ENCODE peak calls at places on chromosomes 16 and 17, in ten cellular contexts. A is progenitor cell of endocrine pancreas; G is lower leg skin; W is prostate gland; X is WTC11; H is mucosa of gallbladder; P is hypothalamus; K is effector memory CD4-positive, alpha-beta T cell; S is nephron progenitor cell; E is left ventricle myocardium inferior. L is an unnamed sample.

GRCh38 chr17:50209472-50210248 is 8.2 kb upstream of the COL1A1 start:
- DNase-seq in A (no peak), G (peak; percentile 81), W (no peak), X (peak; percentile 67), H (peak; percentile 88), P (no peak), K (no peak), S (peak; percentile 80), E (peak; percentile 90), L (peak; percentile 98)

GRCh38 chr16:13779676-13780075 is 140.3 kb upstream of the ERCC4 start:
- DNase-seq in A (no peak), G (no peak), W (no peak), X (no peak), H (no peak), P (no peak), K (no peak), S (no peak), E (no peak), L (no peak)

GRCh38 chr16:69839240-69839688 is 77.1 kb downstream of the WWP2 start:
- DNase-seq in A (no peak), G (no peak), W (no peak), X (no peak), H (no peak), P (peak; percentile 33), K (no peak), S (no peak), E (no peak), L (no peak)

GRCh38 chr16:71351558-71351901 is 7.0 kb upstream of the CALB2 start:
- DNase-seq in A (no peak), G (no peak), W (no peak), X (no peak), H (no peak), P (no peak), K (no peak), S (no peak), E (no peak), L (peak; percentile 60)

GRCh38 chr17:71849783-71850768 is 270.7 kb upstream of the SOX9 start:
- DNase-seq in A (no peak), G (no peak), W (no peak), X (no peak), H (no peak), P (no peak), K (no peak), S (no peak), E (no peak), L (no peak)

GRCh38 chr16:19645557-19645981 is 72.5 kb downstream of the KNOP1 start:
- DNase-seq in A (no peak), G (no peak), W (no peak), X (no peak), H (peak; percentile 71), P (no peak), K (no peak), S (no peak), E (peak; percentile 75), L (no peak)

GRCh38 chr16:5378531-5378930 is 280.9 kb upstream of the EEF2KMT start:
- DNase-seq in A (no peak), G (no peak), W (no peak), X (no peak), H (no peak), P (no peak), K (no peak), S (no peak), E (no peak), L (no peak)

GRCh38 chr16:66858740-66859396 is 14.7 kb downstream of the CA7 start:
- DNase-seq in A (no peak), G (no peak), W (no peak), X (no peak), H (peak; percentile 61), P (no peak), K (no peak), S (no peak), E (peak; percentile 71), L (no peak)

GRCh38 chr16:4390266-4391260 is 18.9 kb downstream of the VASN start:
- DNase-seq in A (no peak), G (no peak), W (no peak), X (peak; percentile 62), H (no peak), P (no peak), K (no peak), S (peak; percentile 9), E (no peak), L (no peak)

GRCh38 chr17:45224671-45225050 is 3.0 kb downstream of the FMNL1 start:
- DNase-seq in A (no peak), G (no peak), W (no peak), X (no peak), H (no peak), P (no peak), K (no peak), S (no peak), E (no peak), L (no peak)

GRCh38 chr16:75138636-75139035 is 9.7 kb upstream of the ZFP1 start:
- DNase-seq in A (no peak), G (no peak), W (no peak), X (peak; percentile 26), H (no peak), P (no peak), K (no peak), S (no peak), E (no peak), L (no peak)

GRCh38 chr17:68011199-68011665 is 15.0 kb upstream of the C17orf58 start:
- DNase-seq in A (no peak), G (peak; percentile 25), W (no peak), X (peak; percentile 82), H (no peak), P (peak; percentile 5), K (peak; percentile 27), S (peak; percentile 64), E (peak; percentile 56), L (no peak)

GRCh38 chr16:80463303-80463702 is 77.5 kb upstream of the DYNLRB2 start:
- DNase-seq in A (no peak), G (no peak), W (no peak), X (no peak), H (peak; percentile 66), P (no peak), K (no peak), S (peak; percentile 3), E (no peak), L (no peak)

GRCh38 chr17:74393323-74393942 is 26.1 kb downstream of the GPR142 start:
- DNase-seq in A (no peak), G (no peak), W (no peak), X (no peak), H (no peak), P (no peak), K (no peak), S (no peak), E (no peak), L (no peak)

GRCh38 chr17:28908640-28909098 is 5.8 kb upstream of the DHRS13 start:
- DNase-seq in A (no peak), G (peak; percentile 49), W (no peak), X (no peak), H (peak; percentile 70), P (no peak), K (no peak), S (no peak), E (no peak), L (no peak)

GRCh38 chr16:67883872-67884261 is 818 bp upstream of the NRN1L start:
- DNase-seq in A (peak; percentile 70), G (no peak), W (peak; percentile 62), X (peak; percentile 88), H (peak; percentile 27), P (peak; percentile 47), K (peak; percentile 54), S (peak; percentile 79), E (peak; percentile 54), L (no peak)

GRCh38 chr17:60165976-60166375 is 16.2 kb downstream of the CA4 start:
- DNase-seq in A (no peak), G (no peak), W (no peak), X (no peak), H (peak; percentile 74), P (no peak), K (no peak), S (no peak), E (no peak), L (no peak)